ENCODE peak calls at places on chromosome 2, in ten cellular contexts. M is KG1; D is GM12865; R is nephron progenitor cell; W is epithelial cell of prostate; A is T-helper 2 cell; L is keratinocyte; Y is GM12891; H is HS-5; K is activated CD4-positive, alpha-beta memory T cell treated with anti-CD3 and anti-CD28 coated beads for 36 hours. I is an unnamed sample.

GRCh38 chr2:109355192-109355843 is 226.3 kb downstream of the SH3RF3 start:
- DNase-seq in M (no peak), A (no peak), H (no peak), Y (no peak), W (no peak), L (no peak), K (no peak), R (no peak), D (peak), I (no peak)

GRCh38 chr2:172606285-172606684 is 50.4 kb downstream of the PDK1 start:
- DNase-seq in A (no peak), H (no peak), K (no peak), R (no peak), Y (no peak), L (no peak), D (no peak), W (no peak), M (no peak), I (no peak)

GRCh38 chr2:239721991-239722759 is 303.0 kb downstream of the NDUFA10 start:
- DNase-seq in W (no peak), L (no peak), K (peak), H (no peak), M (no peak), A (no peak), R (no peak), Y (no peak), D (no peak), I (no peak)

GRCh38 chr2:231367178-231367577 is 28.3 kb upstream of the B3GNT7 start:
- DNase-seq in H (no peak), L (no peak), A (no peak), W (no peak), D (no peak), R (no peak), K (no peak), Y (no peak), M (no peak), I (no peak)

GRCh38 chr2:141595531-141595930 is 535.3 kb downstream of the LRP1B start:
- DNase-seq in M (no peak), Y (no peak), W (no peak), K (no peak), L (no peak), H (no peak), A (no peak), R (no peak), D (no peak), I (no peak)

GRCh38 chr2:196263181-196263747 is 91.9 kb upstream of the STK17B start:
- DNase-seq in A (peak), K (peak), W (peak), L (peak), Y (no peak), M (peak), D (peak), H (no peak), R (no peak), I (no peak)

GRCh38 chr2:183495589-183496267 is 371.5 kb downstream of the NUP35 start:
- DNase-seq in L (no peak), W (no peak), H (no peak), K (no peak), Y (no peak), D (peak), A (no peak), R (no peak), M (no peak), I (no peak)

GRCh38 chr2:140348826-140349225 is 1568.6 kb upstream of the NXPH2 start:
- DNase-seq in R (no peak), A (no peak), M (no peak), Y (no peak), L (no peak), W (no peak), H (no peak), K (no peak), D (no peak), I (no peak)

GRCh38 chr2:203354966-203355365 is 26.8 kb downstream of the ABI2 start:
- DNase-seq in R (no peak), L (no peak), D (no peak), Y (no peak), W (no peak), A (no peak), H (no peak), K (no peak), M (no peak), I (no peak)

GRCh38 chr2:160145471-160145870 is 54.6 kb downstream of the ITGB6 start:
- DNase-seq in W (no peak), Y (no peak), H (no peak), A (no peak), M (no peak), L (no peak), D (no peak), K (no peak), R (no peak), I (no peak)

GRCh38 chr2:109454304-109454703 is 159.5 kb downstream of the SEPTIN10 start:
- DNase-seq in L (no peak), R (no peak), W (no peak), A (no peak), M (no peak), H (no peak), Y (no peak), D (no peak), K (no peak), I (no peak)

GRCh38 chr2:68284896-68285295 is 32.6 kb upstream of the PPP3R1 start:
- DNase-seq in M (no peak), R (no peak), H (no peak), A (no peak), Y (no peak), W (no peak), L (no peak), D (no peak), K (no peak), I (no peak)

GRCh38 chr2:165621086-165621560 is 151.6 kb downstream of the CSRNP3 start:
- DNase-seq in A (no peak), K (no peak), R (no peak), D (no peak), W (no peak), M (no peak), Y (no peak), L (no peak), H (no peak), I (peak)

GRCh38 chr2:8502316-8502715 is 179.5 kb upstream of the ID2 start:
- DNase-seq in D (no peak), A (no peak), L (no peak), R (no peak), H (no peak), W (no peak), Y (no peak), K (no peak), M (no peak), I (no peak)

GRCh38 chr2:53104263-53104662 is 663.3 kb upstream of the CHAC2 start:
- DNase-seq in W (peak), M (no peak), H (peak), A (no peak), D (no peak), L (peak), Y (no peak), K (no peak), R (no peak), I (no peak)

GRCh38 chr2:219245899-219246230 is 586 bp downstream of the STK16 start:
- DNase-seq in W (no peak), M (no peak), R (no peak), L (no peak), A (no peak), H (no peak), Y (no peak), K (peak), D (no peak), I (no peak)

GRCh38 chr2:46351388-46352141 is 54.4 kb downstream of the EPAS1 start:
- DNase-seq in K (peak), D (no peak), R (no peak), Y (no peak), M (no peak), A (peak), L (no peak), H (no peak), W (no peak), I (no peak)

I was measured in NCI-H2029 treated with DMSO at 0.1 percent for 48 hours.